ENCODE peak calls at places on chromosomes 2 and 18, in six cellular contexts. Q is lower leg skin; D is fibroblast of pulmonary artery; B is CD8-positive, alpha-beta T cell; R is nephron progenitor cell; G is fibroblast of the aortic adventitia. U is an unnamed sample.

GRCh38 chr2:71843391-71843850 is 304.2 kb downstream of the CYP26B1 start:
- DNase-seq in Q (no peak), D (peak; percentile 71), B (no peak), R (no peak), G (peak; percentile 82), U (no peak)

GRCh38 chr2:43180901-43181300 is 45.5 kb downstream of the ZFP36L2 start:
- DNase-seq in Q (no peak), D (no peak), B (no peak), R (no peak), G (no peak), U (no peak)

GRCh38 chr2:64781991-64782390 is 128.3 kb upstream of the SERTAD2 start:
- DNase-seq in Q (no peak), D (peak; percentile 45), B (no peak), R (no peak), G (peak; percentile 90), U (no peak)

GRCh38 chr18:54873884-54874255 is 45.6 kb downstream of the RAB27B start:
- DNase-seq in Q (no peak), D (no peak), B (no peak), R (no peak), G (no peak), U (no peak)

GRCh38 chr18:5628512-5629255 is 84.9 kb upstream of the EPB41L3 start:
- DNase-seq in Q (peak; percentile 93), D (peak; percentile 35), B (no peak), R (peak; percentile 66), G (peak; percentile 11), U (no peak)

GRCh38 chr2:198700330-198700729 is 757.4 kb downstream of the SATB2 start:
- DNase-seq in Q (no peak), D (no peak), B (no peak), R (no peak), G (no peak), U (no peak)

GRCh38 chr2:25529034-25529433 is 144.3 kb downstream of the DTNB start:
- DNase-seq in Q (no peak), D (no peak), B (no peak), R (no peak), G (no peak), U (no peak)

GRCh38 chr2:121485039-121485438 is 45.6 kb upstream of the RNU4ATAC start:
- DNase-seq in Q (no peak), D (peak; percentile 77), B (no peak), R (no peak), G (peak; percentile 89), U (no peak)

GRCh38 chr2:240569998-240570530 is 1.8 kb downstream of the RNPEPL1 start:
- DNase-seq in Q (peak; percentile 83), D (no peak), B (no peak), R (no peak), G (no peak), U (peak; percentile 14)

GRCh38 chr2:199771948-199772692 is 78.9 kb downstream of the FTCDNL1 start:
- DNase-seq in Q (no peak), D (no peak), B (no peak), R (no peak), G (no peak), U (no peak)

GRCh38 chr18:5463390-5463789 is 80.4 kb downstream of the EPB41L3 start:
- DNase-seq in Q (peak; percentile 90), D (peak; percentile 93), B (no peak), R (no peak), G (peak; percentile 88), U (no peak)

GRCh38 chr2:17667898-17668297 is 85.7 kb downstream of the SMC6 start:
- DNase-seq in Q (no peak), D (peak; percentile 28), B (no peak), R (no peak), G (peak; percentile 68), U (no peak)

GRCh38 chr2:240333985-240334384 is 101.5 kb upstream of the GPC1 start:
- DNase-seq in Q (peak; percentile 31), D (peak; percentile 36), B (no peak), R (no peak), G (peak; percentile 60), U (no peak)

GRCh38 chr2:29446852-29447251 is 331.6 kb downstream of the CLIP4 start:
- DNase-seq in Q (no peak), D (no peak), B (no peak), R (no peak), G (no peak), U (no peak)

GRCh38 chr2:176001281-176001902 is 675 bp downstream of the LNPK start:
- DNase-seq in Q (peak; percentile 87), D (peak; percentile 50), B (peak; percentile 9), R (peak; percentile 37), G (peak; percentile 51), U (no peak)

GRCh38 chr18:48792611-48793368 is 158.0 kb downstream of the SMAD7 start:
- DNase-seq in Q (peak; percentile 6), D (no peak), B (no peak), R (peak; percentile 49), G (no peak), U (no peak)

GRCh38 chr2:160812830-160813505 is 319.4 kb upstream of the RBMS1 start:
- DNase-seq in Q (no peak), D (no peak), B (no peak), R (no peak), G (no peak), U (no peak)

GRCh38 chr2:42200534-42201227 is 31.5 kb downstream of the EML4 start:
- DNase-seq in Q (no peak), D (peak; percentile 77), B (no peak), R (no peak), G (peak; percentile 94), U (no peak)

GRCh38 chr2:27943138-27943537 is 52.6 kb downstream of the BABAM2 start:
- DNase-seq in Q (no peak), D (no peak), B (no peak), R (no peak), G (no peak), U (no peak)

GRCh38 chr18:38545071-38545470 is 979.5 kb upstream of the CELF4 start:
- DNase-seq in Q (no peak), D (peak; percentile 2), B (no peak), R (peak; percentile 6), G (no peak), U (no peak)

GRCh38 chr2:59249441-59250330 is 1008.6 kb upstream of the FANCL start:
- DNase-seq in Q (no peak), D (no peak), B (no peak), R (peak; percentile 12), G (no peak), U (no peak)

GRCh38 chr2:158214431-158214830 is 112.8 kb downstream of the UPP2 start:
- DNase-seq in Q (no peak), D (peak; percentile 2), B (no peak), R (no peak), G (no peak), U (no peak)

GRCh38 chr18:3966985-3967856 is 487.9 kb downstream of the DLGAP1 start:
- DNase-seq in Q (no peak), D (peak; percentile 39), B (no peak), R (no peak), G (peak; percentile 57), U (no peak)

GRCh38 chr2:110777531-110778311 is 45.3 kb downstream of the ACOXL start:
- DNase-seq in Q (no peak), D (no peak), B (no peak), R (no peak), G (no peak), U (no peak)

GRCh38 chr2:19228092-19228670 is 130.2 kb downstream of the OSR1 start:
- DNase-seq in Q (no peak), D (no peak), B (no peak), R (peak; percentile 21), G (no peak), U (no peak)

DNA sequence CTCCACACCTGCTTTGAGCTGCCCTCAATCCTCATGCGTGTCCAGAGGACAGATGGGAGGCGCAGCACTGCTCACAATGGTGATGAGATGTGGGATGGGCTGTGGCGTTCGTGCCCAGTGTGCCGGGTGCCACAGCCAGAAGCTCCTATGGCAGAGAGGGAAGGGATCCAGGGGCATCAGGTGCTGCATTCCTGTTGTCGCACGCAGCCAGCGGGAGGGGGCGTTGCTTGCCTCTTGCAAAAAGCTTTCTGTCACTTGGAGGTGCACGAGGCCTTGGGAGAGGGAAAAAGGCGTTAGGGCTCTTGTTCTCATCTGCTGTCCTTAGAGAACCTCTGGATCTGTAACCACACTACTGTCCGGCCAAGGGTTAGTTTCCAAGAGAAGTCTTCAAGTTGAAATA is 29.2 kb upstream of the ALLC start:
- DNase-seq in Q (peak; percentile 60), D (no peak), B (no peak), R (peak; percentile 42), G (no peak), U (no peak)
- TF ChIP-seq CTCF in Q (no peak), D (no peak), B (no peak), R (no peak), G (no peak), U (no peak)

GRCh38 chr18:58402247-58402646 is 226.6 kb downstream of the ALPK2 start:
- DNase-seq in Q (no peak), D (no peak), B (no peak), R (no peak), G (peak; percentile 17), U (no peak)
- TF ChIP-seq CTCF in Q (no peak), D (no peak), B (no peak), R (no peak), G (no peak), U (no peak)

DNA sequence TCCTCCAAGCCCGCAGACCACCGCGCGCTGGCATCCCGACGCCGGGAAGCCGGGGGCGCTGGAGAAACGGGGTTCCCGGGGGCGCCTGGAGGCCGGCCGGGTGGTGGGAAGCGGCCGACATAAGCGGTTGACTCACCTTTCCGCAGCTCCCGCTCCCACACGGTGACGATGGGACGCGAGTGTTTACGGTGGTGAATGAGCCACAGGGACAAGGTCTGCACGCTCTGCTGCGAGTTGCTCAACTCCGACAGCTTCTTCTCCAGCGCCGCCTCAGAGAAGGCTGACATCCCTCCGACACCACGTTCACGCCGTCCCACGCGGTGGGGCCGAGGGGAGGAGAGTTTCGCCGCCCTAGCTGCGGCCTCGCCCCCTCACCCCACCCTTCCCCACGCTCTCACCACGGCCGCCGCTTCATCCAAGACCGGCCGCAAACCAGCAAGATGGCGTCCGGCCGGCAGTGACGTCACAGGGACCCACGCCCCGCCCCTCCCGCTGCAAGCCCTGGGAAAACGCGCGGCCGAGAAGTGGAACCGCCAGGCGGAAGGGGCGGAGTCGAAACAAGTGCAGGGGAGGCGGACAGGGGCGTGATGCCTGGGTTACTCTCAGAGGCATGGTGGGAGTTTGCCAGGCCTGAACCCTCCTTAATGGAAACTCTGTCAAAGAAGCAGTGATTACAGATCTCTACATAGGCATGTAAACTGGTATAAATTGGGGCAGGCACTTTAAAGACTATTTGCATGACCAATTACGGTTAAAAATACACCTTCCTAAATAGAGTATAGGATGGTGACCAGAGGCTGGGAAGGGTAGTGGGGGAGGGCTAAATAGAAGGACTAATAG is at the start of gene RPRD1A:
- DNase-seq in Q (peak; percentile 100), D (peak; percentile 95), B (peak; percentile 93), R (peak; percentile 99), G (peak; percentile 90), U (peak; percentile 96)
- TF ChIP-seq CTCF in Q (no peak), D (no peak), B (no peak), R (no peak), G (no peak), U (no peak)

GRCh38 chr2:204332706-204333105 is 212.6 kb upstream of the PARD3B start:
- DNase-seq in Q (no peak), D (no peak), B (no peak), R (no peak), G (no peak), U (no peak)

GRCh38 chr2:204339212-204339715 is 206.0 kb upstream of the PARD3B start:
- DNase-seq in Q (no peak), D (no peak), B (no peak), R (no peak), G (no peak), U (no peak)

GRCh38 chr2:204337638-204338037 is 207.6 kb upstream of the PARD3B start:
- DNase-seq in Q (no peak), D (no peak), B (no peak), R (no peak), G (no peak), U (no peak)

GRCh38 chr2:204333861-204334260 is 211.4 kb upstream of the PARD3B start:
- DNase-seq in Q (no peak), D (no peak), B (no peak), R (no peak), G (no peak), U (no peak)

GRCh38 chr2:204335642-204336041 is 209.6 kb upstream of the PARD3B start:
- DNase-seq in Q (no peak), D (no peak), B (no peak), R (no peak), G (no peak), U (no peak)
- TF ChIP-seq CTCF in Q (no peak), D (no peak), B (no peak), R (no peak), G (no peak), U (no peak)

U was measured in natural killer cell.